ENCODE peak calls at places on chromosomes 3 and 15, in four cellular contexts. X is H9, A is endothelial cell of umbilical vein, L is choroid plexus epithelial cell. G is an unnamed sample.

GRCh38 chr3:187610926-187611545 is 59.2 kb downstream of the SST start:
- DNase-seq in X (no peak), A (no peak), L (peak), G (no peak)

GRCh38 chr3:127492426-127492825 is 98.1 kb downstream of the TPRA1 start:
- DNase-seq in X (no peak), A (no peak), L (no peak), G (no peak)

GRCh38 chr3:134364936-134365765 is 9.1 kb downstream of the AMOTL2 start:
- DNase-seq in X (no peak), A (peak), L (peak), G (no peak)

GRCh38 chr15:41904487-41905359 is 10.9 kb upstream of the SPTBN5 start:
- DNase-seq in X (peak), A (peak), L (peak), G (no peak)

GRCh38 chr3:196189608-196190347 is 21.4 kb downstream of the ZDHHC19 start:
- DNase-seq in X (no peak), A (no peak), L (no peak), G (no peak)

GRCh38 chr3:121870710-121871109 is 23.5 kb upstream of the SLC15A2 start:
- DNase-seq in X (no peak), A (no peak), L (no peak), G (no peak)

GRCh38 chr3:130906374-130906995 is 12.6 kb downstream of the ATP2C1 start:
- DNase-seq in X (no peak), A (no peak), L (peak), G (no peak)

GRCh38 chr15:90957791-90958190 is 3.1 kb downstream of the RCCD1 start:
- DNase-seq in X (no peak), A (no peak), L (no peak), G (no peak)

GRCh38 chr3:7328339-7328738 is 467.4 kb downstream of the GRM7 start:
- DNase-seq in X (no peak), A (no peak), L (no peak), G (no peak)

GRCh38 chr15:31609243-31609642 is 282.6 kb downstream of the KLF13 start:
- DNase-seq in X (no peak), A (no peak), L (no peak), G (no peak)

GRCh38 chr3:150623945-150624344 is 20.8 kb downstream of the SELENOT start:
- DNase-seq in X (no peak), A (no peak), L (no peak), G (no peak)

GRCh38 chr3:41198526-41198925 is 779 bp upstream of the CTNNB1 start:
- DNase-seq in X (no peak), A (peak), L (peak), G (no peak)

GRCh38 chr15:88440021-88440420 is 27.2 kb downstream of the MRPL46 start:
- DNase-seq in X (no peak), A (peak), L (peak), G (no peak)

GRCh38 chr3:111979689-111980025 is 831 bp downstream of the ABHD10 start:
- DNase-seq in X (no peak), A (no peak), L (peak), G (no peak)

GRCh38 chr15:74543583-74543982 is 2.6 kb downstream of the ARID3B start:
- DNase-seq in X (no peak), A (no peak), L (no peak), G (no peak)

GRCh38 chr3:57512174-57512573 is 32.0 kb downstream of the DNAH12 start:
- DNase-seq in X (no peak), A (peak), L (peak), G (no peak)

GRCh38 chr3:26718295-26718694 is 95.7 kb downstream of the LRRC3B start:
- DNase-seq in X (no peak), A (no peak), L (no peak), G (no peak)

GRCh38 chr3:73621388-73621787 is 3.4 kb downstream of the PDZRN3 start:
- DNase-seq in X (no peak), A (no peak), L (peak), G (no peak)

GRCh38 chr3:66039590-66039887 is 821 bp upstream of the MAGI1 start:
- DNase-seq in X (peak), A (peak), L (peak), G (no peak)

GRCh38 chr3:126146525-126147146 is 33.8 kb downstream of the ALDH1L1 start:
- DNase-seq in X (no peak), A (no peak), L (no peak), G (no peak)

GRCh38 chr3:52095990-52096775 is 39.8 kb upstream of the DUSP7 start:
- DNase-seq in X (no peak), A (no peak), L (no peak), G (no peak)

GRCh38 chr3:65170357-65171090 is 482.7 kb upstream of the ADAMTS9 start:
- DNase-seq in X (no peak), A (peak), L (peak), G (peak)

GRCh38 chr3:156831006-156831405 is 4.9 kb downstream of the LEKR1 start:
- DNase-seq in X (no peak), A (no peak), L (no peak), G (no peak)

GRCh38 chr3:133578548-133579191 is 5.2 kb downstream of the CDV3 start:
- DNase-seq in X (no peak), A (peak), L (peak), G (no peak)

GRCh38 chr3:172885704-172886103 is 135.2 kb downstream of the ECT2 start:
- DNase-seq in X (no peak), A (no peak), L (no peak), G (no peak)

GRCh38 chr3:101039285-101039684 is 46.1 kb upstream of the ABI3BP start:
- DNase-seq in X (no peak), A (no peak), L (no peak), G (no peak)

GRCh38 chr15:68314563-68314962 is 37.0 kb downstream of the FEM1B start:
- DNase-seq in X (peak), A (no peak), L (peak), G (no peak)

GRCh38 chr3:59605318-59605717 is 555.5 kb upstream of the CFAP20DC start:
- DNase-seq in X (no peak), A (no peak), L (no peak), G (no peak)

GRCh38 chr3:11607816-11608215 is 35.9 kb downstream of the VGLL4 start:
- DNase-seq in X (no peak), A (no peak), L (peak), G (no peak)

GRCh38 chr3:11611271-11611893 is 32.3 kb downstream of the VGLL4 start:
- DNase-seq in X (no peak), A (no peak), L (no peak), G (no peak)

GRCh38 chr3:11610700-11611099 is 33.0 kb downstream of the VGLL4 start:
- DNase-seq in X (no peak), A (no peak), L (no peak), G (no peak)

GRCh38 chr3:11610044-11610671 is 33.6 kb downstream of the VGLL4 start:
- DNase-seq in X (no peak), A (no peak), L (peak), G (no peak)

DNA sequence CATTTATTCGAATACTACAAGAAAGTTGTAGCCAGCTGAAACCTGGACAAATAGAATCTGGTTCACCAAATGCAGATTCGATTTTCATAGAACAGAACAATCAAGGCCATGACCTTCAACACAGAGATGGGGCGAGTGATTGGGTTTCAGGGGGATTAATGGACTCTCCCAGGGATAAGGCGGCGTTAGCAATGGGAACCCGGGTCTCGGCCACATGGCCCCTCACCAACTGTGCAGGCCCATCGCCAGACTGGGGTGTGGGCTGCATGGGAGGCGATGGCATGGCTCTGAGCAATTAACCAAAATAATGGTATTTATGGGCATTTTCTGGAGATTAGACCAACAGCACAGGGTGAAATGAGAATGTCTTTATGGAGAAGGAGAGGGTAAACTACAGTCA is 34.2 kb downstream of the VGLL4 start:
- DNase-seq in X (no peak), A (no peak), L (no peak), G (no peak)
- TF ChIP-seq CTCF in X (no peak), A (no peak), L (no peak), G (no peak)

DNA sequence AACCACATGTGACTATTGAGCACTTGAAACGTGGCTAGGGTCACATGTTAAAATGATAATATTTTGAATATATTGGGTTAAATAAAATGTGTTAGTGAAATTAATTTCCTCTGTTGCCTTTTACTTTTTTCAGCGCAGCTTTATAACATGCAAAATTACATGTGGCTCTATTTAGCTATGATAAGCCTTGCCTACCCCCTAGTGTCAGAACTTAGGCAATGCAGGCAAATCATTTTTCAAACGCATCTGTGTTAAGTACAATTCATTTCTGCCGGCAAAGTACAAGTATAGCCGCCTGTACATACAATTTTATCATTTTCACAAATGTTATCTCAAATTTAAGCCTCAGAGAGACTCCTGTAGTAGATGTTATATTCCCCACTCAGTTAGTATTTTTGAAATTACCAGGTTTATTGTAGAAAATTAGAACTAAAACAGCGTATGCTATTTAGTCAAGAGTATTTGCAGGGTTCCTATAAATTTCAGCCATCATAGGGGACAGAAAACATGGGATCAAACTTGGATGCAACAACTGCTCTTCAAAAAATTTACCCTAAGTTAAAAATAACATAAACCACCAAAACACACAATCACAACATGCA is 56.1 kb downstream of the TAFA4 start:
- DNase-seq in X (no peak), A (peak), L (peak), G (no peak)
- TF ChIP-seq CTCF in X (peak), A (peak), L (peak), G (peak)

DNA sequence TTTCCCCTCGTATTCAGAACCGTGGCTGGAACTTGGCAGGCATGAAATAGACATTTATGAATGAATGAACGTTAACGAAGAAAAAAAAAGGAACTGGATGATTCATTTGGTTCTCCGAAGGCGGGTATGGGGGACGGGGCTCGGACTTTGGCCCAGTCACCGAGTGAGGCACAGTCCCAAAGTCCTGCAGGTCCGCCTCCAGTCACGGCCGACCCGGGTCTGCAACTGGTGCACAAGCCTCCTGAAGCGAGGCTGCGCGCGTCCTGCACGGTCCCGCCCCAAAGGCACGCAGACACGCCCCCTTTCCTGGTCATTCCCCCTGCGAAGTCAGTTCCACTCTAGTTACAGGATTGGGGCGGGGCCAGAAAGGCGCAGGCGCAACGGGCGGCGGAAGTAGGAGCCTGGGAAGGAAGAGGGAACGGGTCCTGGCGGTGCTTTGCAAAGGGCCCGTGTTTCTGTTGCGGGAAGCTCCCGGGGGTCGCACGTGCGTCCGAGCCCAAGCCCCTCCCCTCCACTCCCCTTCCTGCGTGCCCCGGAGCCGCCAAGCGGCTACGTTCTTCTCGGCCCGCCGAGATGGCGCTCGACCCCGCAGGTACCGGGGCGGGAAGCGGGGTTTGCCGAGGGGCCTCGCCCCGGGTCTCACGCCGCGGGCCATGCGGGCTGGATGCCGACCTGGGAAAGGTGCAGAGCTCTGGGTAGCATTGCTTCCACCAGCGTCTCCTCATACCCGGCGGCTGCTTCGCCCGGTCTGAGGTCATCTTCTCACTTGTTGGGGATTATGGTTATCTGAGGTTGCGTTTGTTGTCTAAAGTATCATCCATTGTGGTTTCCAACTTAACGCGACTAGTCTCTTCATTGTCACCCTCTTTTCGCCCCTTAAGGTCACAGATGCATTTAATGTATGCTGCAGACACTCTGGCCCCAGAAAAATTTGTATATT is at the start of gene CMC1:
- DNase-seq in X (peak), A (peak), L (peak), G (peak)
- TF ChIP-seq CTCF in X (peak), A (no peak), L (no peak), G (no peak)

DNA sequence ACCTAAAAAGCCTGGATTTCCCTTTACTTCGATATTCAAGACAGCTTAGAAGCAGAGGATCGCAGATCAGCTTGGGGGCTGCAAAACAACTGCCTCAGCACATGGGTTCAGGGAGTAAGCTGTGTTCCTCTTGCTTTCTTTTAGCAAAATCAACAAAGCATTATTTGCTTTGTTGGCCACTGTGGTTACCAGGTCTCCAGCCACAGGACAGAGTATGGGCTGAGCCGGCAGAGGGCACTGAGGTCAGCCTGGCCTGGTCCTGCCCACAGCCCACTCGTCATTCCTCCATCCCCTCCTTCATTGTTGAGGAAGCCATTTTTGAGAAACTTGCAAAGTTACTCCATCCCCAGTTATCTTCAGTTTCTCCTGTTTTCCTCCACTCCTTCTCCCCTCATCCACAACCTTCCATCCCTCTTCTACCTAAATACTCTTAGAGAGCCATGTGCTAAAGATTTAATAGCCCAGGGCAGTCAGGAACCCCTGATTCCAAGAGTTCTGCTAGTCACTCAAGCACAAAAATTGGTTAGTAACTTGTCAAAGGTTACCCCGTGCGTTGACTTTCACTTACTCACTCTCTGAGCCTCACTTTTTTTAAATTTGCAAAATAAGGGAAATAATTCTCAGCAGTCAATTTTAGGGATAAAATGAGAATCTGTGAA is 60.0 kb upstream of the HES1 start:
- DNase-seq in X (no peak), A (no peak), L (peak), G (no peak)
- TF ChIP-seq CTCF in X (no peak), A (no peak), L (no peak), G (no peak)

GRCh38 chr3:53131136-53131495 is 881 bp upstream of the RFT1 start:
- DNase-seq in X (no peak), A (no peak), L (no peak), G (no peak)

GRCh38 chr3:53129344-53129743 is 891 bp downstream of the RFT1 start:
- DNase-seq in X (no peak), A (no peak), L (no peak), G (no peak)

GRCh38 chr3:53132347-53132746 is 2.1 kb upstream of the RFT1 start:
- DNase-seq in X (no peak), A (no peak), L (no peak), G (no peak)

GRCh38 chr3:53126646-53127045 is 3.6 kb downstream of the RFT1 start:
- DNase-seq in X (no peak), A (no peak), L (no peak), G (no peak)

GRCh38 chr3:53130179-53131135 is at the start of gene RFT1:
- DNase-seq in X (peak), A (peak), L (peak), G (peak)
- TF ChIP-seq CTCF in X (peak), A (no peak), L (no peak), G (peak)

GRCh38 chr3:170421758-170422157 is 3.1 kb downstream of the CLDN11 start:
- DNase-seq in X (no peak), A (no peak), L (no peak), G (peak)

GRCh38 chr3:170419301-170420087 is 826 bp downstream of the CLDN11 start:
- DNase-seq in X (peak), A (peak), L (peak), G (peak)

GRCh38 chr3:170418422-170419300 is at the start of gene CLDN11:
- DNase-seq in X (peak), A (peak), L (peak), G (peak)

GRCh38 chr3:170421147-170421641 is 2.5 kb downstream of the CLDN11 start:
- DNase-seq in X (no peak), A (peak), L (peak), G (peak)

DNA sequence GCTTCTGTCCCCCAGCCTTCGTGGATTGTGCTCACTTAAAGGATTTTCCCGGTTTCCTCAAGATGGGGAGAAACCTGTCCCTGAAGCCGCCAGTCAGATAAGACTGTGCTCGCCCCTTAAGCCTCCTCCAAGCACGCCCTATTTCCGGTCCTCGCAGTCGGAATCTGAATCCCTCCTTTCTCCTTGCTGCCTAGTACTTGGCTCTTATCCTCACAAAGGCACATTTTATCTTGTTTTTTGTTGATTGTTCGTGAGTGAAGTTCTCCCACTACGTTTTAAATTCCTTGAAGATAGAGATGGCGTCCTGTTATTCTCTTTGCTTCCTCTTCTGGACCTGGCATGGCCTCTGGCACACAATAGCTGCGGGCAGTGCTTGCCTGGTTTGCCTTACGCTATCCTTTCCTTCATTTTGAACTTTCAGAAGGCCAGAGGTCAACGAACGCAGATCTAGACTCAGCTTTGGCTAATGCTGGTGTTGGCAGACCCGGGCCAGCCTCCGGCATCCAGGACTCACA is 1.7 kb downstream of the CLDN11 start:
- DNase-seq in X (peak), A (peak), L (peak), G (peak)
- TF ChIP-seq CTCF in X (no peak), A (no peak), L (no peak), G (no peak)

GRCh38 chr15:80695099-80695910 is at the start of gene ABHD17C:
- DNase-seq in X (peak), A (peak), L (peak), G (peak)

GRCh38 chr15:80697316-80697715 is 2.2 kb downstream of the ABHD17C start:
- DNase-seq in X (no peak), A (no peak), L (no peak), G (no peak)

GRCh38 chr15:80694624-80695098 is 449 bp upstream of the ABHD17C start:
- DNase-seq in X (peak), A (no peak), L (peak), G (peak)

GRCh38 chr15:80693682-80694623 is 1.2 kb upstream of the ABHD17C start:
- DNase-seq in X (no peak), A (peak), L (peak), G (no peak)

GRCh38 chr15:80695911-80696651 is 971 bp downstream of the ABHD17C start:
- DNase-seq in X (no peak), A (peak), L (no peak), G (peak)
- TF ChIP-seq CTCF in X (peak), A (peak), L (peak), G (no peak)

GRCh38 chr3:23201154-23201838 is 1.8 kb upstream of the UBE2E2 start:
- DNase-seq in X (no peak), A (no peak), L (no peak), G (no peak)
- TF ChIP-seq CTCF in X (no peak), A (no peak), L (no peak), G (no peak)

DNA sequence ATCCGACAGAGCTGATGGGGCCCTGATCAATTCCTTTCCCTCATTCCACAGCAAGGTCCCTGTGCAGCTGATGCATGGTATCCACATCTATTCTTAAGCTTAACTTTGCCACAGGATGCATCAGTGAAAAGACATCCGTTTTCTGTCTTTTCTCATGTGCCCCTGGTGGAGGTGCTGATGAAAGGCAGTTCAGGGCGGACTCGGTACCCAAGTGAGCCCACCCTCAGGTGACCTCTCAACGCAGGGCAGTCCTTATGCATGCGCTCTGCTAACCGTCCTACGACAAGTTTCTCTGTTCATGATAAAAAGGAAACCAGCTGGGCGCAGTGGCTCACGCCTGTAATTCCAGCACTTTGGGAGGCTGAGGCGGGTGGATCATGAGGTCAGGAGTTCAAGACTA is 251.4 kb downstream of the ADAMTS17 start:
- DNase-seq in X (no peak), A (no peak), L (no peak), G (no peak)
- TF ChIP-seq CTCF in X (peak), A (no peak), L (peak), G (no peak)